ENCODE peak calls at places on chromosomes 2 and 18, in six cellular contexts. K is activated CD4-positive, alpha-beta T cell treated with anti-CD3 and anti-CD28 coated beads for 24 hours; Y is CD4-positive, alpha-beta T cell; W is neural progenitor cell; X is H1; N is HCT116. C is an unnamed sample.

GRCh38 chr2:66428986-66429612 is 5.8 kb upstream of the MEIS1 start:
- DNase-seq in X (no peak), N (peak), Y (no peak), K (no peak), W (peak), C (no peak)

GRCh38 chr2:240452471-240453256 is 17.2 kb downstream of the GPC1 start:
- DNase-seq in N (no peak), X (peak), K (no peak), Y (no peak), W (peak), C (no peak)

GRCh38 chr18:62522178-62522509 is 681 bp upstream of the ZCCHC2 start:
- DNase-seq in Y (no peak), W (no peak), X (no peak), K (no peak), N (no peak), C (no peak)

GRCh38 chr18:688322-688721 is 24.1 kb downstream of the ENOSF1 start:
- DNase-seq in K (no peak), W (no peak), N (no peak), X (no peak), Y (no peak), C (no peak)

GRCh38 chr2:216626168-216626874 is 6.9 kb upstream of the IGFBP2 start:
- DNase-seq in N (no peak), X (no peak), K (no peak), W (no peak), Y (no peak), C (no peak)

GRCh38 chr2:182416191-182416590 is 10.6 kb downstream of the PDE1A start:
- DNase-seq in X (no peak), Y (no peak), K (no peak), W (no peak), N (no peak), C (no peak)

GRCh38 chr18:78430171-78430857 is 549.3 kb upstream of the SALL3 start:
- DNase-seq in W (no peak), Y (no peak), X (no peak), K (no peak), N (no peak), C (no peak)

GRCh38 chr18:47265197-47265596 is 13.7 kb upstream of the SKOR2 start:
- DNase-seq in N (no peak), X (no peak), W (no peak), Y (no peak), K (no peak), C (no peak)

GRCh38 chr2:134252092-134252775 is 1.6 kb upstream of the MGAT5 start:
- DNase-seq in K (no peak), X (no peak), W (no peak), Y (no peak), N (no peak), C (no peak)

GRCh38 chr2:46435796-46436360 is 43.5 kb upstream of the TMEM247 start:
- DNase-seq in X (no peak), W (no peak), K (no peak), N (no peak), Y (no peak), C (no peak)

GRCh38 chr2:12514631-12515437 is 201.9 kb upstream of the TRIB2 start:
- DNase-seq in X (no peak), Y (no peak), K (no peak), N (no peak), W (no peak), C (no peak)

GRCh38 chr18:32919799-32920198 is 147.0 kb upstream of the KLHL14 start:
- DNase-seq in N (no peak), K (no peak), Y (no peak), W (peak), X (peak), C (peak)

GRCh38 chr2:96114546-96114902 is 1.8 kb downstream of the ADRA2B start:
- DNase-seq in X (no peak), W (no peak), K (no peak), Y (no peak), N (no peak), C (no peak)

GRCh38 chr18:41955688-41956087 is 654 bp downstream of the PIK3C3 start:
- DNase-seq in K (no peak), N (no peak), X (no peak), Y (no peak), W (no peak), C (no peak)

GRCh38 chr2:152606965-152607364 is 110.3 kb downstream of the PRPF40A start:
- DNase-seq in Y (no peak), W (no peak), K (no peak), X (no peak), N (no peak), C (no peak)